ENCODE peak calls at places on chromosomes 16 and 17, in four cellular contexts. G, A, V and Z are unnamed samples.

GRCh38 chr16:9612267-9612666 is 520.8 kb downstream of the HAPSTR1 start:
- DNase-seq in V (no peak), A (no peak), G (no peak), Z (no peak)

GRCh38 chr17:185445-186138 is 4.1 kb upstream of the DOC2B start:
- DNase-seq in V (no peak), G (no peak), A (no peak), Z (no peak)

GRCh38 chr16:14002416-14002815 is 68.7 kb upstream of the MRTFB start:
- DNase-seq in V (no peak), G (no peak), A (no peak), Z (no peak)

GRCh38 chr17:32482568-32483320 is 4.0 kb upstream of the CDK5R1 start:
- DNase-seq in A (no peak), V (no peak), G (no peak), Z (no peak)

GRCh38 chr16:82231021-82231787 is 61.2 kb upstream of the MPHOSPH6 start:
- DNase-seq in A (no peak), G (no peak), V (no peak), Z (no peak)

GRCh38 chr16:58652741-58653140 is 23.1 kb upstream of the CNOT1 start:
- DNase-seq in V (no peak), A (peak), G (peak), Z (no peak)

GRCh38 chr16:71339481-71340171 is 18.9 kb upstream of the CALB2 start:
- DNase-seq in G (no peak), A (no peak), V (no peak), Z (no peak)

GRCh38 chr17:33390479-33391027 is 97.5 kb upstream of the ASIC2 start:
- DNase-seq in V (no peak), A (no peak), G (no peak), Z (no peak)

GRCh38 chr16:57635266-57636097 is 7.1 kb downstream of the ADGRG1 start:
- DNase-seq in G (no peak), V (no peak), A (no peak), Z (no peak)

GRCh38 chr16:11005611-11005975 is 61.2 kb downstream of the CLEC16A start:
- DNase-seq in V (no peak), A (no peak), G (no peak), Z (no peak)

GRCh38 chr16:19589771-19590302 is 34.3 kb downstream of the VPS35L start:
- DNase-seq in G (no peak), A (no peak), V (no peak), Z (no peak)

GRCh38 chr16:27364493-27365141 is 37.4 kb upstream of the IL21R start:
- DNase-seq in A (no peak), G (no peak), V (no peak), Z (no peak)

GRCh38 chr17:14125518-14126125 is 56.3 kb downstream of the COX10 start:
- DNase-seq in V (no peak), A (no peak), G (no peak), Z (no peak)

GRCh38 chr17:67359960-67360817 is 6.2 kb downstream of the PSMD12 start:
- DNase-seq in G (peak), A (peak), V (peak), Z (no peak)

GRCh38 chr16:23996258-23996955 is 160.6 kb downstream of the PRKCB start:
- DNase-seq in A (no peak), G (no peak), V (no peak), Z (no peak)

GRCh38 chr17:66345264-66345663 is 42.9 kb downstream of the PRKCA start:
- DNase-seq in V (no peak), A (no peak), G (peak), Z (no peak)

GRCh38 chr17:42411905-42412679 is 11.0 kb downstream of the CAVIN1 start:
- DNase-seq in G (no peak), V (no peak), A (no peak), Z (no peak)

GRCh38 chr17:48915459-48916282 is 7.5 kb downstream of the UBE2Z start:
- DNase-seq in A (no peak), V (no peak), G (no peak), Z (no peak)

GRCh38 chr16:15829460-15829859 is 27.4 kb downstream of the MYH11 start:
- DNase-seq in V (no peak), G (no peak), A (peak), Z (peak)

GRCh38 chr17:45983614-45984310 is 15.3 kb upstream of the STH start:
- DNase-seq in G (no peak), A (no peak), V (no peak), Z (no peak)

GRCh38 chr16:82402665-82403218 is 224.0 kb upstream of the CDH13 start:
- DNase-seq in A (no peak), G (no peak), V (no peak), Z (no peak)

GRCh38 chr17:70137451-70138230 is 31.7 kb upstream of the KCNJ2 start:
- DNase-seq in G (no peak), V (no peak), A (peak), Z (no peak)

GRCh38 chr16:66534376-66534799 is 15.5 kb downstream of the TK2 start:
- DNase-seq in A (no peak), G (no peak), V (no peak), Z (no peak)

GRCh38 chr16:14629612-14629918 is 495 bp downstream of the PARN start:
- DNase-seq in G (no peak), A (peak), V (no peak), Z (no peak)

GRCh38 chr16:57150682-57151330 is 35.0 kb downstream of the PSME3IP1 start:
- DNase-seq in A (peak), G (no peak), V (no peak), Z (no peak)

GRCh38 chr17:66432996-66433556 is 130.7 kb downstream of the PRKCA start:
- DNase-seq in G (peak), A (no peak), V (no peak), Z (no peak)

GRCh38 chr17:6422654-6423241 is 12.2 kb downstream of the AIPL1 start:
- DNase-seq in G (no peak), A (peak), V (no peak), Z (no peak)

GRCh38 chr16:80051040-80051439 is 450.5 kb upstream of the MAF start:
- DNase-seq in G (no peak), V (no peak), A (peak), Z (no peak)

GRCh38 chr17:12789075-12789975 is at the start of gene ARHGAP44:
- DNase-seq in V (peak), G (peak), A (peak), Z (peak)

DNA sequence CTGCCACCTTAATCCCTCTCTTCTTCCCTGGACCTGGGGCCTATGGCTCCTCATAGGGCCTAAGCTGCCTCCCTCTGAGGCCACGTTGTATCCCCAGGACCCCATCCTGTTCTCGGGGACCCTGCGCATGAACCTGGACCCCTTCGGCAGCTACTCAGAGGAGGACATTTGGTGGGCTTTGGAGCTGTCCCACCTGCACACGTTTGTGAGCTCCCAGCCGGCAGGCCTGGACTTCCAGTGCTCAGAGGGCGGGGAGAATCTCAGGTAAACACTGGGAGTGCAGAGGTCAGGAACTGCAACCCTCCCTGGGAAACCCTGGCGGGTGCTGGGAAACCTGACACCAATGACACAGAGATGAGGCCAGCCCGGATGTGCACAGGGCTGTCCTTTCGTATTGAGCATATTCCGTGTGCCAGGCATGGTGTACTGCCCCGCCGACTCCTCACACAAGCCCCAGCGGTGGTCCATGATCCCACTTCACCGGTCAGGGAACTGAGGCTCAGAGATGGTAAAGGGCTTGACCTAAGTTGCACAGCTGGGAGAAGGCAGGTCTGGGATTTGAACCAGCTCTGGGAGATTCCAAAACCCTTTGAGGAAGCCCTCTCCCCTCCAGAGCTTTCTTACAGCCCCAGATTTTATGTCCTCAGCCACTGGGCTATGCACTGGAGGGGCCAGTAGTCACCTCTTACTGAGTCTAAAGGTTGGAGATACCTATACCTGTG is 22.9 kb downstream of the ANKRD40 start:
- DNase-seq in A (peak), V (no peak), G (no peak), Z (no peak)
- H3K27ac ChIP-seq in A (no peak), V (peak), G (no peak), Z (no peak)

GRCh38 chr17:53525590-53525989 is 297.1 kb upstream of the KIF2B start:
- DNase-seq in V (no peak), A (no peak), G (no peak), Z (no peak)

DNA sequence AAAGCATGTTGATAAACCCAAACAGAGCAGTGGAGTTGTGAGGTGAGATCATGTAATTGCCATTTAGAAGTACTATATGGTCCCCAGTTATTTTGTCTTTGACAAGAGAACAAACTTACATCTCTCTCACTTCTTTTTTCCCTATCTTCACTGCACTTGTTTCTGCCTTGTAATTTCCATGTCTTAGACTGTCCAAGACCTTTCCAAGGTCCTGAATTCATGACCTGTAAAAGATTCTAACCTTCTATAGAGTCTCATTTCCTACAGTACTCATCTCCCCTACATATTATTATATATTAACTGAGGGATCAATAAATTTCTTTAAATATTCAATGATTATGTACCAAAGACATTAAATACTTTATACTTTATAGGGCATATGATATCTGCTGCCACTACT is 295.3 kb upstream of the KIF2B start:
- DNase-seq in G (no peak), A (no peak), V (no peak), Z (no peak)
- TF ChIP-seq REST in G (no peak), A (peak), V (no peak), Z (peak)

DNA sequence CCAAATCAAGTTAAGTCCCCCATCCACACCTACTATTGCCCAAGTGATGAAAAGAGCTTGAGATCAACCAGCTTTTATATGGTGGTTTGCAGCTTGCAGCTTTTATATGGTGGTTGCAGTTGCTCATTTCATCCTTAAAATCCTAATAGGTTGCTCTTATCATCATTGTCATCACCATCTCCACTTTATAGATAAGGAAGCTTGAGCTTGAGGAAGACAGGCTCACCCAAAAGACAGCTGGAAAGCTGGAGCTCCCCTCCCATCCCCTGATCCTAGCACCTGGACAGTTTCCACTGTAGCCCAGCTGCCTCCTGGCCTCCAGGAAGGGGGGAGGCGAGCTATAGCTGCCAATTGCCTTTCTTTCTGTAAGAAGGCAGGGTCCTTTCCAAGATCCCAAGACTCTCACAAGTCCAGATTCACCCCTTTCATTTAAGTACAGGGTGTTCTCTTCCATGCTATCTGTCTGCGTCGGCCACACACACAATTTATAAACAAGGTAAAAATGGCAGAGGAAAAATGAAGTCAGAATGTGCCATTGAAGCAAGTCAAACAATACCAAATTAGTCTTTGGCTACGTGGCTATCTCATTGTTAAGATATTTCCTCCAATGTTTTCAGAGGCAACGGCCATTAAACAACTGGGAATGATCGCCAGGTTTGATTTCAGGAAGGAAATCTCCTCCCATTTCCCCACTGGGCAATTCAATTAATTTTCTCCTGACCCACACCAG is 63.3 kb downstream of the PECAM1 start:
- DNase-seq in V (no peak), A (no peak), G (no peak), Z (peak)
- TF ChIP-seq POLR2AphosphoS5 in V (no peak), A (no peak), G (no peak), Z (no peak)

GRCh38 chr17:38871247-38871991 is 1.6 kb downstream of the LASP1 start:
- DNase-seq in A (peak), V (no peak), G (no peak), Z (peak)

GRCh38 chr17:38868095-38868967 is 1.5 kb upstream of the LASP1 start:
- DNase-seq in V (no peak), G (no peak), A (peak), Z (no peak)

GRCh38 chr17:38870259-38871165 is 654 bp downstream of the LASP1 start:
- DNase-seq in A (peak), V (no peak), G (peak), Z (peak)

GRCh38 chr17:38868968-38869646 is 751 bp upstream of the LASP1 start:
- DNase-seq in A (peak), G (peak), V (peak), Z (peak)

DNA sequence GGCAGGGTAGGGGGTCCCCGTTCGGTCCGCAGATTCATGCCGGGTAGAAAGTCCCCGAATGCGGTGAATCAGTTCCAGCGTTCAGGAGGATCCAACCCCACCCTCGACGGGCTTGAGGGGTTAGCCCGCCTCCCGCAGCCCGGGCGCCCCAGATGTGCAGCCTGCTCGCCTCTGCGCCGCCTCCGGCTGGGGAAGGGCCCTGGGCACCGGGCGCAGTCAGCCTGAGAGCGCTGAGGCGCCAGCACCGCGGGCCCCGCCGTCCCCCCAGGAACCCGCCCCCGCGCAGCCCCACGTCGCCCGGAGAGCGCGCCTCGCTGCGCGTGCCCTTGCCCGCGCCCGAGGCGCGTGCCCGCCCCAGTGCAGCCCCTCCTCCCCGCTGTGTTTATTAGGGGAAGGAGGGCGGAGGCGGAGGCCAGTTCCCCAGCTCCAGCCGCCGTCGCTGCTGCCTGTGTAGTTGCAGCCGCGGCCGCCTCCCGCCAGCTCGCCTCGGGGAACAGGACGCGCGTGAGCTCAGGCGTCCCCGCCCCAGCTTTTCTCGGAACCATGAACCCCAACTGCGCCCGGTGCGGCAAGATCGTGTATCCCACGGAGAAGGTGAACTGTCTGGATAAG is at the start of gene LASP1:
- DNase-seq in A (peak), G (peak), V (no peak), Z (peak)
- H3K27ac ChIP-seq in A (peak), G (peak), V (peak), Z (peak)

GRCh38 chr16:30409125-30410060 is 2.0 kb downstream of the ZNF771 start:
- DNase-seq in A (peak), G (peak), V (peak), Z (peak)

GRCh38 chr16:30401768-30402425 is 5.5 kb upstream of the ZNF771 start:
- DNase-seq in V (no peak), G (no peak), A (no peak), Z (no peak)

GRCh38 chr16:30407794-30408534 is 558 bp downstream of the ZNF771 start:
- DNase-seq in V (no peak), A (peak), G (no peak), Z (no peak)

GRCh38 chr16:30406911-30407793 is at the start of gene ZNF771:
- DNase-seq in A (peak), G (peak), V (peak), Z (peak)
- TF ChIP-seq REST in A (no peak), G (peak), V (no peak), Z (peak)

DNA sequence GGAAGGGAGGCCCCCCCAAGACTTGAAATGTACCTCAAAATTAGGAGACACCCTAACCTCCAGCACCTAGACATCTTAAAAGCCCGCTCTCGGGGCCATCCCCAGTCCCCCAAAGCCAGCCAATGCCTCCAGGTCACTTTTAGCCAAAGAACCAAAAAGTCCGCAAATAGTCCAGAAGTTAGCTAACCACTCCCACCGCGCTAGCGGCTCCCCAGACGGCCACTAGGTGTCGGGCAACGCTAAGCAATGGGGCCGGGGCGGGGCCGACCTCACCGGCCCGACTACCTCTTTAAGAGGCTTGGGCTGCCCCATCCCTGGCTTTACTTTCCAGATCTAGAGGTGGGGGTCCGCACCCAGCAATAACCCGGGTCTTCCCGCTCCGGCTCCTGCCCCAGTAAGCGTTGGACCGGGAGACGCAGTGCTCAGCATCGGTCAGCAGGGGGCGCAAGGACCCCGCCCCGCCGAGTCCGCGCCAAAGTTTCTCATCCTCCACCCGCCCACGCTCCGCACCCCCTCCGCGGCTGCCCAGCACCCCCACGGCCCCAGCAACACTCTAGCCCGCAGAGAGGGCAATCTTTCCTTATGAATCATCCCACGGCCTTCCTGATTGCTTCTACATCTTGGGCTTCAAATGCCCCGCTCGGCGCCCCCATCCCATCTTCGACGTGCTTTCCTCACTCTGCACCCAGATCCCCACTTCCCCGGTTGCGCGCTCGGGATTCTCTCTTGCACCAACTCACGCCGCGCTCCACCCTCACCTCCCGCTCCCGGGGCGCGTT is 795 bp downstream of the COL1A1 start:
- DNase-seq in A (peak), G (peak), V (peak), Z (no peak)
- TF ChIP-seq POLR2AphosphoS5 in A (no peak), G (peak), V (no peak), Z (no peak)

DNA sequence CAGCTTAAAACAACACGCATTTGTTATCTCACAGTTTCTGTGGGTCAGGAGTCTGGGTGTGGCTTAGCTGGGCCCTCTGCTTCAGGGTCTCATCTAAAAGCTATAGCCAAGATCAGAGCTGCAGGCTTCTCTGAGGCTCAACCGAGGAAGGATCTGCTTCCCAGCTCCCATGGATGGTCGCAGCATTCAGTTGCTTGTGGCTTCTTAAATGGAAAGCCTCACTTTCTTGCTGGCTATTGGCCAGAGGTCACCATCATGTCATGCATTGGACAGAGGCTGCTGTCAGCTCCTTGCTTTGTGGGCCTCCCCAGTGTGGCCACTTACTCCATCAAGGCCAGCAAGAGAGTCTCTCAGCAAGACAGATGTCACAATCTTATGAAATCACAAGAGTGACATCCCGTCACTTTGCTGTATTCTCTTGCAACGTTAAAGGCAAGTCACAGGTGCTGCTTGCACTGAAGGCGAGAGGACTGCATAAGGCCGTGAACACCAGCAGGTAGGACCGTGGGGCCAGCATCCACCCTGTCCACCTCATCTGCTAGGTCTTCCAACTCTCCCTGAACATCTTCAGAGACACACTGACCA is 117.8 kb upstream of the TNRC6C start:
- DNase-seq in G (no peak), A (no peak), V (no peak), Z (no peak)
- H3K27ac ChIP-seq in G (no peak), A (no peak), V (no peak), Z (no peak)